ENCODE peak calls at places on chromosomes 5 and 9, in ten cellular contexts. R is NCI-H1417; E is dermis blood vessel endothelial cell; U is stimulated activated CD8-positive, alpha-beta memory T cell treated with anti-CD3 and anti-CD28 coated beads, Interleukin-12 subunit alpha, Interleukin-12 subunit beta, amount 100 ng/mL, for 4 hours; N is HFFc6; Q is tibial nerve; G is stimulated activated CD4-positive, alpha-beta T cell treated with anti-CD3 and anti-CD28 coated beads, Interleukin-1b, Interleukin-23, amount 100 ng/mL, for 24 hours; C is Calu3; J is activated CD8-positive, alpha-beta memory T cell treated with anti-CD3 and anti-CD28 coated beads for 24 hours; M is hippocampal formation. L is an unnamed sample.

GRCh38 chr9:136551401-136552116 is 5.7 kb upstream of the NOTCH1 start:
- DNase-seq in M (no peak), N (peak; percentile 46), J (no peak), G (no peak), E (peak; percentile 45), U (no peak), C (peak; percentile 46), Q (peak; percentile 65), R (no peak), L (no peak)

GRCh38 chr9:4237748-4238511 is 61.9 kb downstream of the GLIS3 start:
- DNase-seq in J (no peak), E (peak; percentile 55), Q (no peak), R (no peak), C (no peak), U (no peak), M (peak; percentile 11), N (no peak), G (no peak), L (no peak)

GRCh38 chr9:15087031-15087417 is 176.8 kb upstream of the FREM1 start:
- DNase-seq in N (no peak), G (no peak), U (no peak), Q (no peak), E (no peak), J (no peak), R (no peak), M (no peak), C (no peak), L (no peak)

GRCh38 chr5:159825551-159826051 is 90.7 kb upstream of the ADRA1B start:
- DNase-seq in M (no peak), U (no peak), J (no peak), C (peak; percentile 14), R (no peak), G (no peak), E (peak; percentile 5), Q (no peak), N (peak; percentile 11), L (no peak)

GRCh38 chr9:113934167-113934566 is 58.1 kb downstream of the ZNF618 start:
- DNase-seq in C (no peak), M (no peak), R (no peak), U (no peak), G (no peak), Q (peak; percentile 3), N (no peak), E (no peak), J (peak; percentile 24), L (no peak)

GRCh38 chr5:112784726-112785125 is 47.0 kb downstream of the APC start:
- DNase-seq in E (no peak), M (no peak), J (no peak), U (no peak), Q (no peak), R (no peak), C (no peak), N (no peak), G (no peak), L (no peak)

GRCh38 chr5:9626955-9627354 is 3.2 kb downstream of the TAS2R1 start:
- DNase-seq in G (no peak), J (no peak), N (no peak), R (no peak), C (no peak), Q (no peak), U (no peak), M (no peak), E (no peak), L (no peak)

GRCh38 chr9:106964822-106965525 is 102.0 kb downstream of the ZNF462 start:
- DNase-seq in Q (no peak), M (no peak), J (no peak), E (no peak), C (no peak), R (no peak), U (no peak), G (no peak), N (peak; percentile 22), L (no peak)

GRCh38 chr5:37598665-37599064 is 219.5 kb downstream of the WDR70 start:
- DNase-seq in R (no peak), E (no peak), C (no peak), G (no peak), J (no peak), N (no peak), M (no peak), Q (no peak), U (no peak), L (no peak)

GRCh38 chr9:92392690-92393089 is 11.7 kb downstream of the OGN start:
- DNase-seq in G (no peak), J (no peak), U (no peak), C (no peak), R (no peak), M (no peak), Q (no peak), N (no peak), E (no peak), L (no peak)

GRCh38 chr9:99762470-99762869 is 59.2 kb upstream of the NR4A3 start:
- DNase-seq in Q (no peak), M (no peak), J (no peak), E (no peak), U (no peak), N (no peak), C (no peak), G (no peak), R (no peak), L (no peak)

L was measured in CMK.